ENCODE peak calls at places on chromosomes 7 and 10, in seven cellular contexts. V is dorsolateral prefrontal cortex, O is GM12865, M is choroid plexus epithelial cell, H is body of pancreas, C is K562, G is fibroblast of the aortic adventitia. X is an unnamed sample.

GRCh38 chr10:11345224-11346054 is 266.0 kb downstream of the USP6NL start:
- DNase-seq in G (peak), V (no peak), H (no peak), M (peak), C (no peak), O (peak), X (peak)

GRCh38 chr7:16526742-16527540 is at the start of gene LRRC72:
- DNase-seq in G (no peak), H (no peak), C (no peak), M (no peak), O (no peak), V (no peak), X (no peak)

GRCh38 chr10:80261316-80262030 is 28.0 kb downstream of the MAT1A start:
- DNase-seq in H (no peak), G (no peak), C (peak), V (no peak), O (no peak), M (no peak), X (no peak)

GRCh38 chr7:144842377-144842851 is 6.6 kb upstream of the TPK1 start:
- DNase-seq in H (peak), M (peak), V (no peak), O (peak), G (peak), C (no peak), X (no peak)

GRCh38 chr7:50312176-50312575 is 7.7 kb downstream of the IKZF1 start:
- DNase-seq in H (no peak), G (no peak), O (no peak), C (no peak), M (no peak), V (no peak), X (no peak)

GRCh38 chr10:86293323-86293840 is 73.2 kb downstream of the GRID1 start:
- DNase-seq in H (no peak), G (no peak), M (no peak), O (no peak), V (no peak), C (no peak), X (no peak)

GRCh38 chr7:130491841-130492518 is at the start of gene MEST:
- DNase-seq in H (peak), O (peak), V (peak), G (peak), C (no peak), M (peak), X (peak)

GRCh38 chr7:95758187-95758586 is 14.2 kb upstream of the DYNC1I1 start:
- DNase-seq in O (no peak), C (no peak), G (no peak), H (no peak), V (no peak), M (no peak), X (no peak)

GRCh38 chr10:130416334-130416950 is 280.3 kb downstream of the GLRX3 start:
- DNase-seq in G (no peak), H (no peak), V (no peak), C (no peak), M (no peak), O (no peak), X (no peak)

GRCh38 chr10:125035136-125035535 is 93.2 kb downstream of the ZRANB1 start:
- DNase-seq in O (no peak), M (peak), V (no peak), G (peak), H (no peak), C (no peak), X (peak)

GRCh38 chr7:97868788-97869187 is 3.4 kb downstream of the ASNS start:
- DNase-seq in M (no peak), H (peak), C (no peak), V (no peak), O (no peak), G (no peak), X (peak)

GRCh38 chr7:43906327-43907010 is at the start of gene URGCP:
- DNase-seq in V (no peak), H (peak), O (peak), G (peak), C (peak), M (peak), X (peak)

GRCh38 chr7:23628370-23628769 is 31.2 kb downstream of the CCDC126 start:
- DNase-seq in M (no peak), V (no peak), O (no peak), C (no peak), G (no peak), H (no peak), X (no peak)

GRCh38 chr10:14063531-14064317 is 267.0 kb downstream of the FRMD4A start:
- DNase-seq in G (peak), M (peak), H (no peak), C (no peak), V (no peak), O (no peak), X (peak)

GRCh38 chr10:521844-522243 is 167.6 kb downstream of the DIP2C start:
- DNase-seq in G (no peak), M (no peak), O (no peak), C (no peak), V (no peak), H (no peak), X (peak)

GRCh38 chr10:70433581-70434280 is 7.8 kb downstream of the NODAL start:
- DNase-seq in M (no peak), H (no peak), O (no peak), C (no peak), V (no peak), G (no peak), X (no peak)

GRCh38 chr10:103153302-103153759 is 39.7 kb downstream of the NT5C2 start:
- DNase-seq in V (no peak), C (no peak), O (no peak), G (peak), M (peak), H (peak), X (peak)

GRCh38 chr7:47150497-47151260 is 431.2 kb downstream of the TNS3 start:
- DNase-seq in H (no peak), M (no peak), G (no peak), O (no peak), V (no peak), C (no peak), X (no peak)

GRCh38 chr10:125084191-125085186 is 75.9 kb downstream of the CTBP2 start:
- DNase-seq in O (no peak), C (peak), V (no peak), G (peak), M (peak), H (peak), X (peak)

GRCh38 chr10:69497235-69497561 is 45.9 kb downstream of the TSPAN15 start:
- DNase-seq in C (no peak), H (no peak), G (no peak), M (no peak), V (peak), O (no peak), X (no peak)

GRCh38 chr10:118692911-118693310 is 61.9 kb downstream of the CACUL1 start:
- DNase-seq in G (peak), O (no peak), C (no peak), H (no peak), M (peak), V (no peak), X (peak)

GRCh38 chr7:74569501-74570075 is 87.9 kb upstream of the GTF2I start:
- DNase-seq in H (no peak), C (no peak), O (no peak), M (no peak), G (no peak), V (no peak), X (no peak)

GRCh38 chr10:31347705-31348104 is 28.7 kb downstream of the ZEB1 start:
- DNase-seq in C (no peak), M (no peak), O (no peak), H (no peak), G (no peak), V (no peak), X (peak)

GRCh38 chr10:36141786-36142560 is 499.9 kb upstream of the FZD8 start:
- DNase-seq in O (no peak), M (peak), G (no peak), V (no peak), H (no peak), C (no peak), X (no peak)

GRCh38 chr7:55432937-55433784 is 68.0 kb downstream of the LANCL2 start:
- DNase-seq in M (peak), V (no peak), G (peak), H (no peak), O (peak), C (peak), X (peak)

GRCh38 chr10:108901766-108902365 is 1021.4 kb downstream of the XPNPEP1 start:
- DNase-seq in G (no peak), H (no peak), C (no peak), O (no peak), M (peak), V (no peak), X (peak)

GRCh38 chr10:48792121-48792520 is 107.4 kb downstream of the WDFY4 start:
- DNase-seq in M (no peak), H (no peak), G (no peak), O (no peak), C (no peak), V (no peak), X (no peak)

GRCh38 chr7:15747187-15748111 is 61.0 kb upstream of the MEOX2 start:
- DNase-seq in H (no peak), V (no peak), G (peak), O (no peak), M (peak), C (no peak), X (peak)

GRCh38 chr10:127854769-127855583 is 37.8 kb downstream of the CLRN3 start:
- DNase-seq in M (no peak), V (no peak), C (no peak), G (no peak), O (peak), H (no peak), X (no peak)

GRCh38 chr7:30911561-30911969 is at the start of gene AQP1:
- DNase-seq in M (peak), O (no peak), G (peak), H (peak), V (peak), C (no peak), X (peak)

GRCh38 chr7:65004575-65004974 is 1.9 kb downstream of the ERV3-1 start:
- DNase-seq in M (no peak), H (no peak), C (peak), V (no peak), G (no peak), O (no peak), X (no peak)
- H3K4me3 ChIP-seq in M (peak), H (no peak), C (peak), V (no peak), G (no peak), O (no peak), X (no peak)

GRCh38 chr10:105195831-105196230 is 554.7 kb downstream of the SORCS3 start:
- DNase-seq in C (no peak), M (no peak), O (no peak), V (no peak), H (no peak), G (no peak), X (no peak)

GRCh38 chr10:105187243-105187642 is 546.2 kb downstream of the SORCS3 start:
- DNase-seq in V (no peak), M (peak), H (peak), O (no peak), G (no peak), C (no peak), X (no peak)

GRCh38 chr10:105188737-105189463 is 547.8 kb downstream of the SORCS3 start:
- DNase-seq in C (no peak), M (peak), G (peak), H (no peak), O (no peak), V (no peak), X (no peak)

GRCh38 chr10:105189464-105189800 is 548.3 kb downstream of the SORCS3 start:
- DNase-seq in C (no peak), G (peak), V (no peak), M (no peak), H (no peak), O (no peak), X (no peak)

DNA sequence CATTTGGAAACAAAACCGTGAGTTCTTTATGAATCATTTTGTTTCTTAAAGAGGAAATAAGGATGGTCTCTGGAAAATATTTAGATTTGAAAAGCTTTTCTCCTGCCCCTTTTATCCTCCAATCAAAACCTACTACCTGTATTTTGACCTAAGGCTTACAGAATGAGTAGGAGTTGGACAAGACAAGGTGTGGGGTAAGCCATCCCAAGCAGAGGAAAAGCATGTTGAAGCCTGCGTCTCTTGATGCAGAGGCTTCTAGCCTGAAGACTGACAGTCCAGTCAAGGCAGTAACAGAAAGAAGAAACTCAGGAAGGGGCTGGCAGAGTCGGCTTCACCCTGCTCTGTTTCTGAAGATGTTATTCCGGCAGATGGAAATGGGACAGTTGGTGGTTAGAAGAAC is 551.1 kb downstream of the SORCS3 start:
- DNase-seq in O (no peak), G (no peak), H (no peak), M (no peak), V (no peak), C (no peak), X (no peak)
- TF ChIP-seq CTCF in O (no peak), G (no peak), H (no peak), M (no peak), V (no peak), C (no peak), X (no peak)

DNA sequence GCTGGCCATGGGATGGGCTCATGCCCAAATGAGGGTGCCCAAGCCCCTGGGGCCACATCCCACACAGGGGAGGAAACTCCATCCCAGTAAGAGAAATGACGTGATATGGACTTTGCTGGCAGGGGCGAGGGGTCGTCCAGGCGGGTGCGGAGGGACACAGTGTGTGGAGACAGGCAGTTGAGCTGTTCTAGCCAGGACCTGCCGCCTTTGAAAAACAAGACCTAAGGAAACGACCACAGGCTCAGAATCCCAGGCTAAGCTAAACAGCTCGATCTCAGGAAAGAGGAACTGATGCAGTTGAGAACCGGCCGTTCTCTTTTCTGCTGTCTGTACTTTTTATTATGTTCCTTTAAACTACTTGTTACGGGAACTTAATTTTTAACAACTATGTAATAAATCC is 51.1 kb upstream of the NFE2L3 start:
- DNase-seq in V (no peak), C (no peak), M (peak), G (no peak), H (no peak), O (peak), X (no peak)
- H3K4me3 ChIP-seq in V (no peak), C (no peak), M (peak), G (no peak), H (no peak), O (peak), X (no peak)

DNA sequence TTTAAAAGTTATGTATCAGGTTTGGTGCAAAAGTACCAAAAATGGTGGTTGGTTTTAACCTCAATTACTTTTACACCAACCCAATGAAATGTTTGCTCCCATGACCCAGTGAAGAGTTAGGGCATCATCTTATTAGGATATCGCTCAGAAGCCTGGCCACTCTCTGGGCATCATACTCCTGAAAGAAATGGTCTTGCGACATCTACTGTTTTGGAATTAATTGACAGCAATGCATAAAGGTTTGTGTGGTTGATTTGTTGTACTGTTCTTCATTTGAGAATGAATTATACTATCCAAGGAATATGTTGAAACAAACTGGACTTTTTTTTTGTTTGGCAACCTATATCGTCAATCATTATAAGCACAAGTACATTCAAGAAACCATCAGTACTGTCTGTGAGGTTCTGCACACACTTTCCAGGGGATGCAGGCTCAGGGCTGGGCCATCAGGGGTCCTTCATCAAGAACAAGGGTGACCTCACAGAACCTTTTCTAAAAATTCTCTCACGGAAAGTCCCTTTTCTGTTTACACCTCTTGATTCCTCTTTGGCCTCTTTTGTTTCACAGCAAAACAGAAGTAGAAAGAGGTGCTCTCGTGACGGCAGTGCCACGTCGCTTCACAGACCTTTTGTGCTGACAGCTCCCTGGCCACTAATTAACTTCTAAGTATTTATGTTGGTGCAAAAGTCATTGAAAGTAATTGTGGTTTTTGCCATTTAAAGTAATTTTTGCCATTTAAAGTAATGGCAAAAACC is 117.2 kb upstream of the KLF6 start:
- DNase-seq in V (no peak), G (no peak), M (peak), H (no peak), O (peak), C (no peak), X (peak)
- TF ChIP-seq CTCF in V (no peak), G (no peak), M (no peak), H (no peak), O (no peak), C (no peak), X (no peak)

DNA sequence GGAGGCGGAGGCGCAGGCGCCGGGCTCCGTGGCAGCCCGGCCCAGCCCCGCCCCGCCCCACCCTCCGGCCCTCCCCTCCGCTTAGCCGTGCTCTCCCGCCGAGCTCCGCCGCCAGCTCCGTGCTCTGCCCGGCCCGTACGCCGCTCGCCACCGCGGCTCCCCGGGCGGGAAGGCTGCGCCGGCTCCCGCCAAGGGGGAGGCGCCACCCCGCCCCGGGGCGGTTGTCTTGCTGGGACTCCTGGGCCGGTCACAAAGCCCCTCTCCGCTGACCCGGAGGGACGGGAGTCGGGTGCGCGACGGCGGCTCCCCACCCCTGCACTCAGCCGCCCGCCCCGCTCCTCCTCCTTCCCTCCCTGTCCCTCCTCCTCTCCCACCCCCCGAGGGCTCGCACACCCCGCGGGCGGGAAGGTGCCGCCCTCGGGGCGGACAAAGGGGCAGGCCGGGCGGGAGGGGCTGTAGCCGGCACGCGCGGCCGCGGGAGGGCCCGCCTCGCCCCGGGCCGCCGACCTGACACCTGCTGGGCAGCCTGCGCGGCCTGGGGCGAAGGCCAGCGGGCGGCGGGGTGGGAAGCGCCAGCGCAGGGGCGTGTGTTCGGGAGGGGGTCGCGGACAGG is 11.5 kb upstream of the SP8 start:
- DNase-seq in V (no peak), G (no peak), H (peak), C (peak), M (peak), O (peak), X (peak)
- H3K4me3 ChIP-seq in V (peak), G (peak), H (peak), C (peak), M (peak), O (peak), X (peak)

DNA sequence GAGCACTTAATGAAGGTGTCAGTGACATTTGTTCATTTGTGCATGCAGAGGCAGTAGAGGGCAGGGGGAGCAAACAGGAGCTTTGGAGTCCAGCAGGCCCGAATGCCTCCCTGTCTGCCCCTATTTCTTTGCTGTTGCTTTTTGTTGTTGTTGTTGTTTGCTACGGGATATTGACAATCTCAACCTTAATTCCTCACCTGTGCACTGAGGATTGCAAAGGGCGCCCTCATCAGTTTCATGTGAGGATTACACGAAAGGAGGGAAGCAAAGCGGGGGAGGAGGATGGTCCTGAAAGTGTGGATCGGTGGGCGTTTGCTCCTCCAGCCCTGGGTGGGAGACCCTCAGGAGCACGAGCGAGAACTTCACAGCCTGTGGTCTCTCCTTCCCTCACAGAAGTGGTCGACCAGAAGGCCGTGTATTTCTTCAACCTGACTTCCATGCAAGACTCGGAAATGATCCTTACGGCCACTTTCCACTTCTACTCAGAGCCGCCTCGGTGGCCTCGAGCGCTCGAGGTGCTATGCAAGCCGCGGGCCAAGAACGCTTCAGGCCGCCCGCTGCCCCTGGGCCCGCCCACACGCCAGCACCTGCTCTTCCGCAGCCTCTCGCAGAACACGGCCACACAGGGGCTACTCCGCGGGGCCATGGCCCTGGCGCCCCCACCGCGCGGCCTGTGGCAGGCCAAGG is 9.5 kb downstream of the GDF10 start:
- DNase-seq in O (no peak), M (peak), C (no peak), H (no peak), G (no peak), V (no peak), X (no peak)
- TF ChIP-seq CTCF in O (no peak), M (peak), C (peak), H (no peak), G (peak), V (peak), X (peak)